ENCODE peak calls at places on chromosomes 7 and 10, in ten cellular contexts. Y is effector memory CD4-positive, alpha-beta T cell; M is A549; P is CD4-positive, CD25-positive, alpha-beta regulatory T cell; A is heart left ventricle; I is SJSA1; R is RWPE1; D is left ventricle myocardium inferior; E is Peyer's patch; B is astrocyte. N is an unnamed sample.

GRCh38 chr10:42836096-42836495 is 53.5 kb downstream of the BMS1 start:
- DNase-seq in E (no peak), Y (no peak), B (no peak), I (no peak), D (no peak), R (no peak), A (no peak), P (no peak), M (no peak), N (no peak)

GRCh38 chr7:42090806-42091205 is 146.2 kb downstream of the GLI3 start:
- DNase-seq in B (no peak), A (no peak), P (no peak), E (no peak), I (no peak), M (no peak), R (no peak), Y (no peak), D (no peak), N (no peak)

GRCh38 chr7:21030237-21030636 is 243.6 kb upstream of the SP8 start:
- DNase-seq in Y (no peak), P (no peak), M (no peak), D (no peak), A (no peak), E (no peak), B (no peak), I (no peak), R (no peak), N (no peak)

GRCh38 chr10:105800626-105801025 is 1159.5 kb downstream of the SORCS3 start:
- DNase-seq in B (peak), I (no peak), E (no peak), Y (no peak), A (no peak), M (no peak), R (no peak), D (no peak), P (no peak), N (no peak)

GRCh38 chr10:28171468-28172235 is 131.2 kb downstream of the MPP7 start:
- DNase-seq in Y (no peak), A (no peak), I (no peak), M (no peak), D (no peak), B (no peak), P (no peak), R (no peak), E (no peak), N (no peak)

GRCh38 chr10:13658864-13659685 is 72.3 kb downstream of the PRPF18 start:
- DNase-seq in Y (no peak), R (no peak), B (no peak), D (peak), M (no peak), P (no peak), A (peak), E (no peak), I (no peak), N (no peak)

GRCh38 chr7:38671901-38672559 is 40.9 kb upstream of the AMPH start:
- DNase-seq in Y (no peak), B (no peak), E (peak), R (no peak), M (no peak), I (no peak), D (no peak), A (no peak), P (no peak), N (no peak)

GRCh38 chr7:37578350-37578749 is 105.2 kb upstream of the GPR141 start:
- DNase-seq in E (no peak), R (no peak), A (no peak), M (no peak), I (no peak), B (no peak), D (no peak), Y (no peak), P (no peak), N (no peak)

GRCh38 chr10:11284291-11285085 is 266.8 kb downstream of the CELF2 start:
- DNase-seq in A (no peak), P (no peak), M (no peak), B (no peak), E (no peak), I (no peak), Y (no peak), R (no peak), D (no peak), N (no peak)

GRCh38 chr7:104241581-104241980 is 33.8 kb upstream of the ORC5 start:
- DNase-seq in B (no peak), R (no peak), D (no peak), P (no peak), M (no peak), E (no peak), Y (no peak), A (no peak), I (no peak), N (no peak)

GRCh38 chr7:127673902-127674301 is 21.9 kb downstream of the SND1 start:
- DNase-seq in I (no peak), E (no peak), R (no peak), B (no peak), D (no peak), Y (no peak), A (no peak), P (no peak), M (no peak), N (no peak)

GRCh38 chr10:61923210-61924024 is 21.9 kb downstream of the ARID5B start:
- DNase-seq in E (no peak), M (no peak), A (no peak), Y (no peak), P (no peak), B (peak), R (no peak), D (no peak), I (no peak), N (no peak)

DNA sequence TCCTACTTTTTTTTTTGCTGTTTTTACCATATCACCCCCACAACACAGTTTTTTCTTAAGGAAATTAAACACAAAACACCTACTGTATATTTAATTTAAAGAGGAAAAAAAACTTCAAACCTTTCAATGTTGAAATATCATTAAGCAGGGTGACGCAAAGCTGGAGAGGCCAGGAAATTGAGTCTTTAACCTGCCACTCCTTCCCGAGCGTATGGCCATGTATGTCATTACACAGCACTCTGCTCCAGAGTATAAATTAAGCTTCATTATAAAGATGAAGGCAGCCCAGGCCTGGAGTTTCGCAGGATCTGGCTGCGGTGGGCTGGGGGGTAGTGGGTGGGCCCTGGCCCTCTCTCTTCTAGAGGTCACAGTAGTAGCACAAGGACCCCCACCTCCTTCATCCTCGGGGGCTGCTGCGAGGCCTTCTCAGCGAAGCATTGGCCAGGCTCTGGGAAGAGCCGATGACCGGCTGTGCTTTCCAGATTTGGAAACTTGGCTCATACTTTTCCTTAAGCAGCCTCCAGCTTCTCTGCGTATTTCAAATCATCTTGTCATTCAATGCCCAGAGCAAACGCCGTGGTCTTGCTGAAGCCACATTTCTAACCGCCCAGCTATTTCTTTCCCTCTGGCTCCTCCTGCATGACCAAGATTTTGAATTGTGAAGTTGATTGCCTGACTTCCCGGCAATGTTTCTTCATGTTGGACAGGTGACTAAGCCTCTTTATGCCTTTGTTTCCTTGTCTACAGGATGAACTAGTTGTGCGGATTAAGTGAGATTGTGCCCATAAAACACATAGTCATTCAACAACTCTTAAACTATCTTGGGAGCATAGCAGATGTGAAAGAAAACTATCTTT is 765.1 kb downstream of the SUGCT start:
- DNase-seq in I (no peak), R (no peak), P (no peak), Y (no peak), M (no peak), E (no peak), A (no peak), B (peak), D (no peak), N (peak)
- H3K27ac ChIP-seq in I (no peak), R (no peak), P (no peak), Y (no peak), M (no peak), E (no peak), A (no peak), B (no peak), D (no peak), N (peak)

DNA sequence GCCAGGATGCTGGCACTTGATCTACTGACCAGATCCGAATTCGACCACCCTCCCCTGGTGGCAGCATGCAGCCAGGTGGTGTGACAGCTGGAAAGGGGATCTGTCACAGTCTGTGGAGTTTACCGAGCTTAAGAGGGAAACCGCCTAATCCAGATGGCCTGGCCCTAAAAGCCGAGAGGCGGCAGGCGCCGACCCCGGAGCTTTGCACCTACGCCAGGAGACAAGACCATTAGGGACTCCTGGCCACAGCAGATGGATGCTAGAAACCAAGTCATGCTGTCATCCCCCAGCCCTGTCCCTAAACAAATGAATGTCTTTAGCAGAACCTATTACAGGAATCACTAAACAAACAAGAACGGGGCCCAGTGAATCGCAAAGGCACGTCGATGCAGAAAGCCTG is 27.7 kb downstream of the RCC1L start:
- DNase-seq in R (no peak), B (no peak), P (no peak), I (no peak), E (no peak), A (no peak), D (no peak), M (no peak), Y (no peak), N (no peak)
- H3K27ac ChIP-seq in R (peak), B (no peak), P (no peak), I (no peak), E (no peak), A (peak), D (peak), M (peak), Y (no peak), N (no peak)

DNA sequence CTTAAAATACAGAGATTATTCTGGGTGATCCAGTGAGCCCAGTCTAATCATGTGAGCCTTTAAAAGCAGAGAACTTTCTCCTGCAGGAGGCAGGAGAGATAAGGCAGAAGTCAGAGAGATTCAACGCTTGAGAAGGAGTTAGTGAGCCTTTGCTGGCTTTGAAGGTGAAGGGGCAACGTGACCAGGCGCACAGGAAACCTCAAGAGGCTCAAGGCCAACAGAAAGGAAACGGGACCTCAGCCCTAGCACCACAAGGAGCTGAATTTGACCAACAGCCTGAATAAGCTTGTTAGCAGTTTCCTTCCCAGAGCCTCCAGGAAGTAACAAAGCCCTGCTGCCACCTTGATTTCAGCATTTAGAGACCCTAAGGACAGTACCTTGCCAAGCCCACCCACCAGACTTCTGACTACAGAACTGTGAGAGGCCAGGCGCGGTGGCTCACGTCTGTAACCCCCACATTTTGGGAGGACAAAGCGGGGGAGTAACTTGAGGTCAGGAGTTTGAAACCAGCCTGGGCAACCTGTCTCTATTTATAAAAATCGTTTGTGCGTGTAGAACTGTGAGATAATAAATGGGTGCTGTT is 87.3 kb upstream of the KAT6B start:
- DNase-seq in I (no peak), P (peak), D (no peak), M (no peak), B (no peak), A (no peak), E (peak), R (no peak), Y (no peak), N (no peak)
- H3K27ac ChIP-seq in I (no peak), P (no peak), D (no peak), M (no peak), B (no peak), A (no peak), E (no peak), R (no peak), Y (no peak), N (no peak)

DNA sequence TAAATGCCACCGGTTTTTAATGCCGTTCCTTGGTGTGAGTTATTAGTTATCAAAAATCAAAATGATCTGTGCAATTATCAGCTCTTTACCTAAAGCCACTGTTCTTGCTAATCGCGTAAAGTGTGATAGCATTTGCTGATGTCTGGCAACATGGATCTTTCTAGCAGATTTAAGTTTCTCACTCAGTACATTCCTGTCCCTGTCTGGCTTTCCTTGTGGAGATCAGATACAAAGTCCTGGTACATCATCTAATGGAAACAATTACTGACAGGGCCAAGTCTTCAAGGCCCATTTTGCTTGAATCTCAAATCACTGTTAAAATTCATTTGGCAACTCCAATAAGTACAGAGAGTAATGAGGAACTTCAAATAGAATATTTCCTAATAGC is 755.7 kb downstream of the AUTS2 start:
- DNase-seq in Y (no peak), P (no peak), A (no peak), B (no peak), R (no peak), D (no peak), M (no peak), E (no peak), I (no peak), N (no peak)
- H3K27ac ChIP-seq in Y (no peak), P (no peak), A (no peak), B (no peak), R (no peak), D (no peak), M (no peak), E (no peak), I (no peak), N (no peak)

DNA sequence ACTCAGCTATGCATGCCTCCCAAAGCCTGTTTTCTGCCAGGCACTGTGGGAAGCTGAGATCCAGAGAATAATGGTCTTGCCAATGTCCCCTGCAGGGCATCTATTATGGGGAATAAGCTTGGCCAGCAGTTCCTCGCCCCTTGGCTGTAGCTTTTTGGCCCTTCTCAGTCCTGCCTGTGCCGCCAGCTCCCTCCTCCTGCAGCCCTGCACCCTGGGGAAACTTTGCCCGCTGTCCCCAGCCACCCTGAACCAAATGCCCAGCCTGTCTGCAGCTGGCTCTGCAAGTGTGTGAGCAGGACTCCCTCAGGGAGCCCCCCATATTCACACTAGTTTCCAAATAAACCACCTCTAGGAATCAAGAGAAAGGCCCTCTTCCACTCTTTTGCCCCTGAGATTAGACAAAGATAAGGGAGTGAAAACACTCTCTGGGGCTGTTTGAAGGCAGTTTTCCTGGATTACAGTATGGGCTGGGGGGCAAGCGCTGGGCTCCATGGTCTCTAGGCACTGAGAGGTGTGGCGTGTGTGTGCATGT is 867 bp downstream of the AQP1 start:
- DNase-seq in A (no peak), B (no peak), M (no peak), R (no peak), P (no peak), Y (no peak), I (no peak), E (no peak), D (no peak), N (no peak)
- H3K27ac ChIP-seq in A (peak), B (no peak), M (no peak), R (no peak), P (no peak), Y (no peak), I (no peak), E (peak), D (peak), N (no peak)

DNA sequence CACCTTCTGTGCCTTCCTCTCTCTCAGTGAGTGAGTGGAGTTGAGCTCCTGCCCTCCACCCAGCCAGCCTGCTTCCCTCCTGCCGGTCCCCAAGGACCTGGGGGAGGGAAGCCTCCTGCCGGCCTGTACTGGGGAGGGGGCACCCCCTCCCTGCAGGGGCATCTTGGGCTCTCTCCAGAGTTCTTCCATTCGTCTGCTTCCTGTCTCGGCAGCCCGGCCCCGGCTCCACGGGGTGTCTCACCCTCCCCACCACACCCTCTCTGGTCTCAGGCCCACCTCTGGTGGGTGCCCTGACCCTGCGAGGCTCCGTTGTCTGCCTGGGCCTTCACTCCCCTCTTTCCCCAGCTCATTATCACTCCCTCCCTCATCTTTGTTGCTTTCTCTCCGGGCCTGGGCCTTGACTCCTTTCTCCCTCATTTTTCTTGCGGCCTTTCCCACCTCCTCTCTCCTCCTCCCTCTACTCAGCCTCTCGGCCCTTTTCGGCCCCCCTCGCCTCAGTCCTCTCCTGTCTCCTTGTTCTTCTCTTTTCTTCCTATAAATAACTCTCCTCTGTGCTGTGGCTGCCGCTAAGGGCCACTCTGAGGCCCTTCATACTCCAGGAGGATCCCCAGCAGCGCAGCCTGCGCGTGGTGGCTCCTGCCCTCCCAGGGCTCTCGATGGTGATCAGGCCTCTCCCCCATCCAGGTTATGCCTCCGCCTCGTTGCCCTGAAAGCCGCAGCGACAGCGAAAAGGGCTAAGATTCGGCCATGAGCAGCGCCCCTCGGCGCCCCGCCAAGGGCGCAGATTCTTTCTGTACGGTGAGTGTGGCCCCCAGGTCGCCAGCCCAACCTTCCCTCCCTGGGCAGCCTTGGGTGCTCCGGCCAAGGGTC is 2.1 kb downstream of the SLC4A2 start:
- DNase-seq in B (no peak), I (no peak), A (no peak), Y (no peak), M (no peak), R (no peak), D (no peak), P (no peak), E (no peak), N (no peak)
- H3K27ac ChIP-seq in B (peak), I (no peak), A (peak), Y (no peak), M (peak), R (peak), D (peak), P (no peak), E (no peak), N (no peak)

GRCh38 chr7:130875901-130876300 is 141.9 kb upstream of the KLF14 start:
- DNase-seq in R (no peak), Y (no peak), I (no peak), E (no peak), B (no peak), D (no peak), A (no peak), M (no peak), P (no peak), N (no peak)
- H3K27ac ChIP-seq in R (peak), Y (no peak), I (no peak), E (no peak), B (no peak), D (no peak), A (no peak), M (peak), P (no peak), N (peak)

GRCh38 chr10:94011296-94011695 is 17.6 kb downstream of the PLCE1 start:
- DNase-seq in I (no peak), Y (no peak), B (no peak), P (no peak), R (no peak), E (no peak), M (no peak), D (no peak), A (no peak), N (no peak)

GRCh38 chr10:94012834-94013830 is 19.4 kb downstream of the PLCE1 start:
- DNase-seq in Y (no peak), R (no peak), P (no peak), A (no peak), M (no peak), D (no peak), I (no peak), B (no peak), E (no peak), N (no peak)

GRCh38 chr10:94010116-94010515 is 16.4 kb downstream of the PLCE1 start:
- DNase-seq in D (no peak), E (no peak), I (no peak), Y (no peak), M (no peak), B (no peak), R (no peak), P (no peak), A (no peak), N (no peak)

GRCh38 chr10:94008526-94008925 is 14.8 kb downstream of the PLCE1 start:
- DNase-seq in Y (no peak), P (no peak), I (no peak), M (no peak), D (no peak), A (no peak), E (no peak), B (no peak), R (no peak), N (no peak)

GRCh38 chr10:94010886-94011285 is 17.2 kb downstream of the PLCE1 start:
- DNase-seq in P (no peak), I (no peak), A (no peak), E (no peak), M (no peak), Y (no peak), B (no peak), D (no peak), R (no peak), N (no peak)
- H3K27ac ChIP-seq in P (no peak), I (no peak), A (no peak), E (no peak), M (no peak), Y (no peak), B (no peak), D (no peak), R (no peak), N (no peak)

DNA sequence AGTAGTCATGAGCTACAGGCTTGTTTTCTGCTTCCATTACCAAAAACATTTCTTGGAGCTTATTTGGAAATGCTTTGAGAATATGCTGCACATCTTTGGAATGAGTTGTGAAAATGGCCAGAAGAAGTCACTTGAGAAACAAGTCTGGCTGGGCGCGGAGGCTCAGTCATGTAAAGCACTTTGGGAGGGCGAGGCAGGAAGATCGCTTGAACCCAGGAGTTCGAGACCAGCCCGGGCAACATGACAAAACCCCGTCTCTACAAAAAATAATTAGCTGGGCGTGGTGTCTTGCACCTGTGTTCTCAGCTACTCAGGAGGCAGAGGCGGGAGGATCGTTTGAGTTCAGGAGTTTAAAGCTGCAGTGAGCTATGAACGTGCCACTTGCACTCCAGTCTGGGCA is 882 bp upstream of the CHCHD1 start:
- DNase-seq in E (no peak), Y (no peak), R (no peak), I (no peak), P (peak), B (no peak), D (no peak), A (no peak), M (no peak), N (no peak)
- H3K27ac ChIP-seq in E (no peak), Y (no peak), R (peak), I (peak), P (peak), B (peak), D (peak), A (no peak), M (peak), N (peak)